ENCODE peak calls at places on chromosomes 5 and 9, in six cellular contexts. F is heart left ventricle, E is stomach, W is ovary, B is IMR-90, H is A549. X is an unnamed sample.

GRCh38 chr9:129174724-129175514 is 3.1 kb downstream of the IER5L start:
- DNase-seq in F (peak; percentile 90), H (peak; percentile 92), E (peak; percentile 79), W (peak; percentile 91), B (peak; percentile 90), X (peak; percentile 86)

GRCh38 chr9:127311239-127311741 is 46.7 kb downstream of the GARNL3 start:
- DNase-seq in W (peak; percentile 24), B (peak; percentile 36), F (peak; percentile 45), H (peak; percentile 60), E (peak; percentile 65), X (no peak)

GRCh38 chr5:8814081-8814480 is 731.8 kb downstream of the SEMA5A start:
- DNase-seq in F (no peak), B (no peak), E (no peak), W (no peak), H (no peak), X (no peak)

GRCh38 chr5:88868453-88869068 is 14.4 kb downstream of the MEF2C start:
- DNase-seq in F (no peak), B (no peak), H (no peak), E (no peak), W (no peak), X (no peak)

GRCh38 chr9:4106081-4106491 is 193.8 kb downstream of the GLIS3 start:
- DNase-seq in H (no peak), E (no peak), B (no peak), W (no peak), F (no peak), X (no peak)

GRCh38 chr5:81212211-81212687 is 20.9 kb upstream of the CKMT2 start:
- DNase-seq in F (no peak), E (peak; percentile 61), H (no peak), W (no peak), B (no peak), X (no peak)

GRCh38 chr5:124043456-124043855 is 531.5 kb downstream of the CSNK1G3 start:
- DNase-seq in F (no peak), B (no peak), W (no peak), H (peak; percentile 52), E (no peak), X (no peak)

GRCh38 chr5:76269259-76269958 is 133.7 kb upstream of the IQGAP2 start:
- DNase-seq in H (no peak), F (no peak), E (no peak), B (no peak), W (no peak), X (no peak)

GRCh38 chr9:85741875-85742629 is at the start of gene AGTPBP1:
- DNase-seq in H (peak; percentile 93), F (peak; percentile 96), B (peak; percentile 87), E (peak; percentile 98), W (peak; percentile 95), X (peak; percentile 99)

GRCh38 chr5:55712023-55712859 is at the start of gene SLC38A9:
- DNase-seq in H (peak; percentile 93), E (peak; percentile 97), W (peak; percentile 96), F (peak; percentile 96), B (peak; percentile 91), X (peak; percentile 98)
- TF ChIP-seq POLR2A in H (peak; percentile 85), E (no peak), W (no peak), F (no peak), B (no peak), X (peak; percentile 34)

DNA sequence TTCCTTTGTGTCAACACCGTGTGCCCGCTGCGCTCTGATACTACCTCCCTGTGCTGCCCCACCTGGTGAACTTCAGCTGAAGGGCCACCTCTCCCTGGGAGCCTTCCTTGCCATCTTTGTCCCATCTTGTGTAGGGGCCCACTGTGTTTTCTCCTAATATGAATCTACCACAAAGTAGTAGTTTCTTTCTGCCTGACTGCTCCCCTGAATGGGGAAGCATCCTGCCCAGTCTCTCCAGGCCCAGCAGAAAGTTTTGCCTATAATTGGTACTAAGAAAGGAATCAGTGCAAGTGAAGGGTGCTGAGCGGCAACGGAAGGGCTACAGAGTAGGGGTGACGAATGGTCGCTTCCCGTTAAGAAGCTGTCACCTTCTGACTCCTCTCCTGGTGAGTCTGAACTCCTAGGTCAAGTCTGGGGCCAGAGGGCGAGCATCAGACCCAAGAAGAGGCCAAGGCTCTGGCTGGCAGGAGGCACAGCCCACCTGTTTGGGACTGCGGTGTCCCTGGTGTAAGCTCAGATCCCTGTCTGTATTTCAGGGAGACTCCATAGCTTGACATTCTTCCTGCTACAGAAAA is 24.1 kb downstream of the WWC1 start:
- DNase-seq in B (no peak), E (no peak), W (no peak), F (no peak), H (no peak), X (peak; percentile 59)
- H3K4me1 ChIP-seq in B (peaks cover 29% of the 10 kb centered on the region), E (peaks cover 42% of the 10 kb centered on the region), W (no peaks in the 10 kb centered on the region), F (no peaks in the 10 kb centered on the region), H (peaks cover 87% of the 10 kb centered on the region), X (no peaks in the 10 kb centered on the region)

GRCh38 chr5:141650851-141651727 is at the start of gene FCHSD1:
- DNase-seq in B (peak; percentile 75), H (peak; percentile 82), E (peak; percentile 93), W (peak; percentile 92), F (peak; percentile 89), X (peak; percentile 98)
- TF ChIP-seq CTCF in B (no peak), H (no peak), E (no peak), W (no peak), F (peak; percentile 38), X (peak; percentile 38)

GRCh38 chr9:88075966-88076285 is 62.3 kb downstream of the SPATA31C2 start:
- DNase-seq in H (no peak), W (no peak), E (no peak), F (no peak), B (no peak), X (no peak)

GRCh38 chr9:88077071-88077617 is 61.1 kb downstream of the SPATA31C2 start:
- DNase-seq in W (no peak), B (no peak), F (no peak), H (no peak), E (no peak), X (no peak)

GRCh38 chr9:88074931-88075330 is 63.3 kb downstream of the SPATA31C2 start:
- DNase-seq in B (no peak), F (no peak), W (no peak), E (no peak), H (no peak), X (no peak)

GRCh38 chr9:88072831-88073365 is 65.4 kb downstream of the SPATA31C2 start:
- DNase-seq in F (no peak), H (no peak), B (no peak), E (no peak), W (no peak), X (no peak)

DNA sequence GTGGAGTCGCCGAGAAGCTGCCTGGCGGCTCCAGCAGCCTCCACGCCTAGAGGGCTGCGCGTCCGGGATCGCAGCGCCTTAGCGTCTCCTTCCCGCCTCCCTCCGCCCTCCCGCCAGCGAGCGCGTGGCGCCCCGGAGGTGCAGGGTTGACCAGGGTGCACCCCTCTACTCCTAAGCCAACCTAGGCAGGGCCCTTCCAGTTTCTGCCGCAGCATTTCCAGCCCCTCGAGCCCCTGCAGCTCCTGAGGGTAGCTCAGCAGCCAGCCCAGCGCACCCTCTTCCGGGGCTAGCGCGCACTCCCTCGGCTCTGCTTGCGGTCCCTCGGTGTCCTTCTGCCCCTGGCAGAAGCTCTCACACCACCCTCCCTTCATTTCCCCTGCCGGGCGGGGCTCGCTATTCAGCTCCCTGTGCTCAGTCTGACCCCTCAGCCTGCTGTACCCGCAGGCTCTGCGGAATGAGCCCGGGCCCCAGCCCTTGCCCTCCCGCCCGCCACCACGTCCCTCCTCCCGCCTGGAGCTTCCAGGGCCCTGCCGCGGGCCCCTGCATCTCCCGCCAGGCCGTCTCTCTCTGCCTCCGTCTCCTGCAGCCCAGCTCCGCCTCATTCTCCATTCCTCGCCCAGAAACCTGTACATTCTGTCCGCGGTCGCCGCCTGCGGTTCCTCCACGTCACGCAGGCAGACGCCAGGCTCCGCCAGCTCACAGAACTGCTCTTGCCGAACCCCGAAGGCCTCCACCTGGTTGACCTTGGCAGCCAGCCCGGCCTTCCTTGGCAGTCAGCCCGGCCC is 61.8 kb downstream of the SPATA31C2 start:
- DNase-seq in H (peak; percentile 82), B (peak; percentile 55), W (peak; percentile 76), F (peak; percentile 84), E (peak; percentile 96), X (peak; percentile 75)
- TF ChIP-seq POLR2A in H (peak; percentile 49), B (no peak), W (no peak), F (no peak), E (no peak), X (no peak)

GRCh38 chr5:148857474-148857873 is 31.1 kb downstream of the ADRB2 start:
- DNase-seq in B (no peak), F (no peak), W (no peak), E (no peak), H (no peak), X (no peak)

GRCh38 chr5:148858106-148858505 is 31.7 kb downstream of the ADRB2 start:
- DNase-seq in W (no peak), H (no peak), B (no peak), E (no peak), F (no peak), X (no peak)

GRCh38 chr5:148855249-148856008 is 29.0 kb downstream of the ADRB2 start:
- DNase-seq in E (no peak), W (no peak), F (no peak), H (no peak), B (no peak), X (no peak)

GRCh38 chr5:148856009-148856367 is 29.6 kb downstream of the ADRB2 start:
- DNase-seq in B (no peak), W (no peak), E (no peak), H (no peak), F (no peak), X (no peak)

GRCh38 chr5:148856424-148856823 is 30.0 kb downstream of the ADRB2 start:
- DNase-seq in F (peak; percentile 46), H (no peak), E (no peak), B (no peak), W (no peak), X (no peak)
- H3K4me1 ChIP-seq in F (peaks cover 16% of the 10 kb centered on the region), H (no peaks in the 10 kb centered on the region), E (no peaks in the 10 kb centered on the region), B (peaks cover 2% of the 10 kb centered on the region), W (no peaks in the 10 kb centered on the region), X (no peaks in the 10 kb centered on the region)

DNA sequence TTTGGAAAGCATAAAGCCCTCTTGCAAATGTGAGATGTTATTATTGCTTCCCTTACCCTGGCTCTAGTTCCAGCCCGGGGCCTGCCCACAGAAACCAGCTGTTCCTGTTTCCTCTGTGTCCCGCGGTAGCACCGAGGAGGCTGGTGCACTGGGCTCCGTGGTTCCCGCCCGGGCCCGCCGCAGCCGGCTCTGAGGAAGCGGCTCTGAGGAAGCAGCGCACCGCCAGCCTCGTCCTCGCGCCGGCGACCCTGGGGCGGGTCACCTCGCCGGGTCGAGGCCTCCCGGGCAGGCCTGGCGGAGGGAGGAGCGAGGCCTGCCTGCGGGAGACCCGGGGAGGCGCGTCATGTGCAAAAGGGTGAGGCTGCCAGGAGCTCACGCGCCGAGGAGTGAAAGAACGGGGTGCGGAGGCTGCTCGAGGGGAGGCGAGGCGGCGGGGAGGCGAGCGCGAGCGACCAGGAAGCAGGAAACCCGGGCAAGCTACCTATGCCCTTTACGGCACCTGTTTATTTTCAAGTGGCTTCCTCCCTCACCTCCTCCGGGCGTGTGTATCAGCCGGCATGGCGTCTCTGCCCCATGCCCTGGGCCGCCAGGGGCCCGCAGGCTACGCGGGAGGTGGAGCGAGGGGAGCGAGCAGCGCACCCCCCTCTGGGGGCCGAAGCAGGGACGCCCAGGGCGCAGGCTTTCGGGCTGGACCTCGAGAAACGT is 61.3 kb upstream of the MEGF10 start:
- DNase-seq in E (peak; percentile 61), B (peak; percentile 6), H (peak; percentile 23), F (peak; percentile 65), W (peak; percentile 22), X (peak; percentile 93)
- TF ChIP-seq CTCF in E (no peak), B (peak; percentile 10), H (no peak), F (peak; percentile 26), W (no peak), X (peak; percentile 23)

X was measured in spleen.